ENCODE peak calls at places on chromosome 10, in four cellular contexts. E, T, O and X are unnamed samples.

GRCh38 chr10:114352653-114353298 is 51.5 kb downstream of the AFAP1L2 start:
- DNase-seq in E (no peak), O (no peak), T (peak), X (no peak)

GRCh38 chr10:70584941-70585544 is 17.5 kb downstream of the PRF1 start:
- DNase-seq in T (peak), O (peak), E (peak), X (peak)

GRCh38 chr10:97903128-97904025 is 53.7 kb downstream of the GOLGA7B start:
- DNase-seq in O (no peak), E (no peak), T (no peak), X (no peak)

GRCh38 chr10:46528675-46529615 is 27.5 kb downstream of the GPRIN2 start:
- DNase-seq in O (no peak), E (peak), T (no peak), X (no peak)

GRCh38 chr10:99328579-99329237 is 448 bp upstream of the CNNM1 start:
- DNase-seq in T (no peak), E (peak), O (no peak), X (no peak)

GRCh38 chr10:44703241-44704155 is 207.6 kb upstream of the TMEM72 start:
- DNase-seq in T (no peak), E (no peak), O (no peak), X (no peak)

GRCh38 chr10:45451407-45451806 is 77.4 kb downstream of the ALOX5 start:
- DNase-seq in T (no peak), E (no peak), O (no peak), X (no peak)

GRCh38 chr10:59047957-59048618 is 128.4 kb upstream of the PHYHIPL start:
- DNase-seq in T (no peak), O (no peak), E (no peak), X (no peak)

GRCh38 chr10:4229106-4229505 is 444.1 kb upstream of the KLF6 start:
- DNase-seq in E (no peak), T (no peak), O (no peak), X (no peak)

GRCh38 chr10:20677340-20677739 is 219.8 kb downstream of the NEBL start:
- DNase-seq in T (no peak), E (no peak), O (no peak), X (no peak)
- TF ChIP-seq TEAD4 in T (no peak), E (no peak), O (no peak), X (no peak)

DNA sequence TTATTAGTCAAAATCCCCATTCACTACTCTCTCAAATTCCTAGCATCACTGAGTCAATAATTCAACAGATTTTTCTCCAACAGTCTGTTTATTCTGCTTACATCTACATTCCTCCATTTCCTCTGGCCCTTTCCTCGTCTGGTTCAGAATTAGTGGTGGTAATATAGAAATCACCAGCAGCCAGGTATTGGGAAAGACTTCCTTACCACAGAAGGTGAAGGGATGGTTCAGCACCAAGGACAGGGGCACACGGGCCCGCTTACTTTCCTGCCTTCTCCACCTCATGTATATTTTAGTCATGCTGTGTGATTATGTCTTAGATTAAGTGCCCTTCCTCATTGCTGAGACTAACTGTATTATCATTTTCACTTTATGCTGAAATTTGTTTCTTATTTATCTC is 70.4 kb upstream of the APBB1IP start:
- DNase-seq in E (peak), O (no peak), T (peak), X (peak)
- TF ChIP-seq TEAD4 in E (no peak), O (no peak), T (no peak), X (no peak)

GRCh38 chr10:132265878-132266496 is 41.8 kb downstream of the STK32C start:
- DNase-seq in E (no peak), T (no peak), O (no peak), X (no peak)
- TF ChIP-seq TEAD4 in E (no peak), T (no peak), O (no peak), X (no peak)

GRCh38 chr10:93074137-93074596 is 474 bp downstream of the CYP26A1 start:
- DNase-seq in T (no peak), E (peak), O (peak), X (no peak)
- TF ChIP-seq TEAD4 in T (no peak), E (no peak), O (no peak), X (no peak)

GRCh38 chr10:22875584-22875983 is 52.3 kb upstream of the ARMC3 start:
- DNase-seq in T (no peak), E (no peak), O (no peak), X (no peak)

DNA sequence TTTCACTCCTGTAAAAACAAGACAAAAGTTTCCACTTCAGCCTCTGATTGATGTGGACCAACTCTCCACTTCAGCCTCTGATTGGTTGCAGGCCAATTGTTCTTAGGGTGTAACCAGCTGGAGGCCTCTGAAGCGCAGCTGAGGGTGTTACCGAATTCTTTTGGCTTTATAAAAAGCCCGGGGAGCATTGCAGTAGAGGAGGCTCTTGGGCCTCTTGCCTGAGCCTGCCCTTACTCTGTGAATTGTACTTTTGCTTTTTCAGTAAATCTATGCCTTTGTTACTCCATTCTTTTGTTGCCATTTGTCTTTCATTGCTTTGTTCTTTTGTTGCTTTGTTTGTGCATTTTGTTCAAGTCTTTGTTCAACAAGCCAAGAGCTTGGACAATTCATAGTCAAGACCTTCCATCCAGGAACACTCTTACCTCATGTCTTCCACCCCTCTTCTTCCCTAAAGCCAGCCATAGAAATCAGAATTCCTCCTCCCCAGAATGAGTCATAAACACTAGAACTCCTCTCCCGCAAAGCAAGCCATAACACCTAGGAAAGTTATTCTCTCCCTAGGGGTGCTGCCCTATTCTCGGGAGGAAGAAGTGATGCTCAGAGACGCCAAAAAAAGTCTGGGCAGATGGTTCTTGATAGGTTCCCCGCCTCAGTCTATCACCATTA is 53.5 kb upstream of the ARMC3 start:
- DNase-seq in O (no peak), T (no peak), E (no peak), X (no peak)
- TF ChIP-seq TEAD4 in O (no peak), T (no peak), E (no peak), X (no peak)

GRCh38 chr10:79321494-79321882 is 25.8 kb upstream of the PPIF start:
- DNase-seq in T (no peak), E (no peak), O (no peak), X (no peak)

GRCh38 chr10:79323602-79324001 is 23.7 kb upstream of the PPIF start:
- DNase-seq in E (no peak), O (no peak), T (no peak), X (no peak)

GRCh38 chr10:79322616-79323566 is 24.4 kb upstream of the PPIF start:
- DNase-seq in O (no peak), E (no peak), T (no peak), X (no peak)

GRCh38 chr10:79320785-79321493 is 26.3 kb upstream of the PPIF start:
- DNase-seq in T (no peak), O (no peak), E (no peak), X (no peak)

DNA sequence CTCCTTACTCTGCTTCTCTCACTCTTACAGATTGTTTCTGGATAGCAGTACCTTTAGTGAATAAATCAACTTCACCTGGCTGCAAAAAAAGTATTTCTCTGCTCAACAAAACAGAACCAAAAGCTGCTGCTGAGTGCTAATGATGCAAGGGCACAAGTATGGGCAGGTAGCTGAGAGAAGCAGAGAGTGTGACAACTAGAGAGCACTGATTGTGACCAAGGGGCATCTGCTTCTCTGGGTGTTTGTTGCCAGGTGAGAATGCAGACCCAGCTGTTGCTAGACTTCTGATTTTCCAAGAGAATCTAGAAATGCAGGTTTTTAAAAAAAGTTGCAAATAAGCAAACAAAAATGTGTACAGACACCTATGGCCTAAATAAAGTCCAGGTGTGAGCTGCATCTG is 25.3 kb upstream of the PPIF start:
- DNase-seq in O (no peak), E (no peak), T (no peak), X (no peak)
- TF ChIP-seq TEAD4 in O (no peak), E (no peak), T (no peak), X (no peak)